ENCODE peak calls at places on chromosomes 13 and 19, in six cellular contexts. B is A549, M is endothelial cell of umbilical vein, S is HepG2, O is H1, F is K562. R is an unnamed sample.

GRCh38 chr13:112699318-112699918 is 9.6 kb downstream of the ATP11A start:
- DNase-seq in B (no peak), M (no peak), S (peak; percentile 29), O (no peak), F (no peak), R (peak; percentile 4)

GRCh38 chr19:54281008-54281728 is at the start of gene LILRB2:
- DNase-seq in B (no peak), M (no peak), S (no peak), O (no peak), F (no peak), R (no peak)

GRCh38 chr19:16640951-16641350 is 12.9 kb upstream of the MED26 start:
- DNase-seq in B (no peak), M (no peak), S (no peak), O (no peak), F (no peak), R (no peak)

GRCh38 chr19:48513289-48514122 is 1.9 kb upstream of the LMTK3 start:
- DNase-seq in B (peak; percentile 92), M (peak; percentile 58), S (peak; percentile 58), O (no peak), F (peak; percentile 67), R (peak; percentile 83)

GRCh38 chr13:24168980-24169379 is 8.5 kb downstream of the SPATA13 start:
- DNase-seq in B (no peak), M (no peak), S (no peak), O (no peak), F (no peak), R (no peak)

GRCh38 chr13:98994080-98994479 is 16.2 kb upstream of the DOCK9 start:
- DNase-seq in B (no peak), M (no peak), S (no peak), O (no peak), F (no peak), R (no peak)

GRCh38 chr13:113664751-113665581 is 2.1 kb upstream of the GRK1 start:
- DNase-seq in B (no peak), M (no peak), S (no peak), O (no peak), F (no peak), R (peak; percentile 8)

GRCh38 chr13:96809366-96810096 is 184.7 kb downstream of the OXGR1 start:
- DNase-seq in B (no peak), M (no peak), S (no peak), O (no peak), F (no peak), R (no peak)

GRCh38 chr13:52127783-52128702 is 830 bp downstream of the NEK5 start:
- DNase-seq in B (peak; percentile 61), M (peak; percentile 79), S (peak; percentile 68), O (peak; percentile 41), F (peak; percentile 63), R (peak; percentile 62)

GRCh38 chr19:17779281-17779930 is 15.5 kb upstream of the B3GNT3 start:
- DNase-seq in B (peak; percentile 90), M (no peak), S (no peak), O (peak; percentile 68), F (peak; percentile 85), R (peak; percentile 69)

GRCh38 chr19:2610637-2611482 is 91.6 kb downstream of the GNG7 start:
- DNase-seq in B (peak; percentile 85), M (peak; percentile 85), S (peak; percentile 70), O (peak; percentile 80), F (peak; percentile 87), R (peak; percentile 98)

GRCh38 chr13:35630551-35631275 is 154.2 kb upstream of the MAB21L1 start:
- DNase-seq in B (peak; percentile 61), M (peak; percentile 13), S (peak; percentile 52), O (no peak), F (peak; percentile 7), R (peak; percentile 28)

GRCh38 chr13:94312511-94313191 is 166.8 kb downstream of the DCT start:
- DNase-seq in B (no peak), M (no peak), S (no peak), O (no peak), F (no peak), R (no peak)

GRCh38 chr13:113446488-113446854 is 6.8 kb downstream of the ADPRHL1 start:
- DNase-seq in B (no peak), M (no peak), S (no peak), O (no peak), F (no peak), R (no peak)

GRCh38 chr13:74870865-74871264 is 611.1 kb downstream of the TBC1D4 start:
- DNase-seq in B (peak; percentile 19), M (peak; percentile 61), S (no peak), O (no peak), F (no peak), R (no peak)

GRCh38 chr13:110462091-110462490 is 99.4 kb downstream of the RAB20 start:
- DNase-seq in B (no peak), M (no peak), S (no peak), O (no peak), F (no peak), R (no peak)
- TF ChIP-seq JUN in B (no peak), M (no peak), S (no peak), O (no peak), F (no peak), R (no peak)

DNA sequence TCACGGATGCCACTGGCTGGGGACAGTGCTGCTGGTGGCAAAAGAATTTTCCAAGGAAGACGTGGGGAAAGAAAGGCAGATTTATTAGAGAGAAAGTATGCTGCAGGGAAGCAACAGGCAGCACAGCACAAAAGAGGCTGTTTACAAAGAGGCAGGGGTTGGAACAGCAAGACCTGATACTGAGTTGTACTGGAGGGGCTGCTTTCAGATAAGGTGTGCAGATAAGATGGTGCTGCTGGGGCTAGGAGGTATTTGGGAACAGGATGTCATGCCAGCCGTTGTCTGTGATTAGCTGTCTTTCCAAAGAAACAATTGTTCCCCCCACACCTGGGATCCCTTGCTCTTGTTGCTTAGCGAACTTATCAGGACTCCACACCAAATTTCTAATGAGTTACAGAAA is 2023.3 kb upstream of the PCDH20 start:
- DNase-seq in B (no peak), M (no peak), S (no peak), O (no peak), F (no peak), R (no peak)
- TF ChIP-seq JUN in B (no peak), M (no peak), S (no peak), O (no peak), F (no peak), R (no peak)

DNA sequence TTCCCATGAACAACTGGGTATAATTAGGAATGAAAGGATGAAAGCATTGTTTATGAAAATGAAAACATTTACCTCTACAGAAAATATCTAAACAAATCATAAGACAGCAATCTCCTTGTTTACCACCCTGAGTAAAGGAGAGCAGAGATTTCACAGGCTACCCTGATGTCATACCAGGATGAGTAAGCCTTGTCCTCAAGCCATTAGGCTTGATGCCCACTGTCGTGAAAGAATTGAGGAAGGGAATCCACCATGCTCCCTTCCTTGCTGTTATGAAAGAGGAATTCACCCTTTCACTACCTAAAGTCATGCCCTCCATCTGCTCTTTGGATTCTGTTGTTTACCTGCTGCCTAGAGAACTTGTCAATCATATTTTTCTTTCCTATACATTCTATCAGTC is 877.4 kb upstream of the PCDH20 start:
- DNase-seq in B (peak; percentile 14), M (no peak), S (no peak), O (no peak), F (no peak), R (no peak)
- TF ChIP-seq JUN in B (no peak), M (no peak), S (no peak), O (no peak), F (no peak), R (no peak)

GRCh38 chr19:44570984-44571684 is 41.7 kb upstream of the CEACAM20 start:
- DNase-seq in B (peak; percentile 86), M (peak; percentile 82), S (peak; percentile 80), O (no peak), F (peak; percentile 68), R (peak; percentile 76)
- TF ChIP-seq JUN in B (no peak), M (no peak), S (no peak), O (no peak), F (no peak), R (no peak)

GRCh38 chr13:84658881-84659661 is 776.8 kb upstream of the SLITRK1 start:
- DNase-seq in B (no peak), M (no peak), S (no peak), O (no peak), F (no peak), R (no peak)
- TF ChIP-seq JUN in B (no peak), M (no peak), S (no peak), O (no peak), F (no peak), R (no peak)

GRCh38 chr13:95505265-95505664 is 47.3 kb upstream of the CLDN10 start:
- DNase-seq in B (peak; percentile 24), M (no peak), S (no peak), O (no peak), F (no peak), R (no peak)
- TF ChIP-seq JUN in B (no peak), M (no peak), S (no peak), O (no peak), F (no peak), R (no peak)

R was measured in WTC11.